ENCODE peak calls at places on chromosomes 6 and 20, in five cellular contexts. Y, A, F, O and B are unnamed samples.

GRCh38 chr6:28211840-28212509 is 13.1 kb upstream of the ZSCAN9 start:
- DNase-seq in Y (no peak), A (no peak), F (no peak), O (no peak), B (no peak)

GRCh38 chr20:17558154-17558940 is 11.5 kb upstream of the DSTN start:
- DNase-seq in Y (peak; percentile 85), A (peak; percentile 95), F (peak; percentile 94), O (no peak), B (peak; percentile 89)

GRCh38 chr20:51958636-51959542 is 156.6 kb upstream of the SALL4 start:
- DNase-seq in Y (no peak), A (peak; percentile 52), F (peak; percentile 37), O (no peak), B (no peak)

GRCh38 chr6:43665376-43665775 is 20.5 kb downstream of the RSPH9 start:
- DNase-seq in Y (no peak), A (peak; percentile 34), F (peak; percentile 29), O (no peak), B (peak; percentile 30)

GRCh38 chr20:50367104-50367674 is 143.0 kb upstream of the PTPN1 start:
- DNase-seq in Y (no peak), A (no peak), F (no peak), O (no peak), B (no peak)

GRCh38 chr6:28433119-28433518 is 10.2 kb downstream of the ZSCAN23 start:
- DNase-seq in Y (no peak), A (no peak), F (no peak), O (no peak), B (no peak)

GRCh38 chr20:8812818-8813217 is 256.1 kb upstream of the PLCB4 start:
- DNase-seq in Y (no peak), A (no peak), F (no peak), O (no peak), B (no peak)

GRCh38 chr6:80143312-80143960 is 37.0 kb downstream of the BCKDHB start:
- DNase-seq in Y (peak; percentile 81), A (peak; percentile 88), F (peak; percentile 94), O (no peak), B (peak; percentile 98)

GRCh38 chr20:31664696-31665354 is 27.1 kb downstream of the COX4I2 start:
- DNase-seq in Y (no peak), A (no peak), F (no peak), O (no peak), B (no peak)

GRCh38 chr6:104252276-104252675 is 607.4 kb downstream of the HACE1 start:
- DNase-seq in Y (peak; percentile 72), A (no peak), F (no peak), O (no peak), B (peak; percentile 33)

GRCh38 chr6:1771324-1771723 is 161.6 kb downstream of the FOXC1 start:
- DNase-seq in Y (peak; percentile 89), A (peak; percentile 51), F (peak; percentile 76), O (no peak), B (peak; percentile 78)

GRCh38 chr6:166955865-166956443 is 396 bp downstream of the RNASET2 start:
- DNase-seq in Y (peak; percentile 46), A (peak; percentile 43), F (no peak), O (no peak), B (no peak)

GRCh38 chr6:102670756-102671155 is 1277.2 kb downstream of the GRIK2 start:
- DNase-seq in Y (peak; percentile 3), A (no peak), F (no peak), O (no peak), B (no peak)

GRCh38 chr6:71367763-71368162 is 79.2 kb downstream of the OGFRL1 start:
- DNase-seq in Y (peak; percentile 63), A (no peak), F (no peak), O (no peak), B (no peak)

GRCh38 chr6:18656506-18656905 is 269.4 kb downstream of the RNF144B start:
- DNase-seq in Y (no peak), A (no peak), F (no peak), O (no peak), B (no peak)

GRCh38 chr6:85490516-85491248 is 40.8 kb downstream of the NT5E start:
- DNase-seq in Y (peak; percentile 74), A (peak; percentile 68), F (peak; percentile 43), O (no peak), B (peak; percentile 60)

GRCh38 chr6:138863331-138863730 is 67.4 kb downstream of the ECT2L start:
- DNase-seq in Y (no peak), A (no peak), F (no peak), O (no peak), B (no peak)

GRCh38 chr6:107221519-107221918 is 106.2 kb upstream of the BEND3 start:
- DNase-seq in Y (no peak), A (no peak), F (no peak), O (no peak), B (no peak)

GRCh38 chr6:84522135-84522535 is 242.3 kb downstream of the TBX18 start:
- DNase-seq in Y (peak; percentile 76), A (peak; percentile 96), F (peak; percentile 95), O (no peak), B (peak; percentile 88)

GRCh38 chr6:53347250-53347920 is 1.4 kb downstream of the ELOVL5 start:
- DNase-seq in Y (peak; percentile 72), A (peak; percentile 54), F (peak; percentile 29), O (no peak), B (peak; percentile 37)

GRCh38 chr6:53829698-53830221 is 35.0 kb downstream of the LRRC1 start:
- DNase-seq in Y (no peak), A (no peak), F (no peak), O (no peak), B (no peak)

GRCh38 chr6:100633096-100633766 is 168.5 kb upstream of the SIM1 start:
- DNase-seq in Y (peak; percentile 88), A (peak; percentile 87), F (peak; percentile 95), O (no peak), B (peak; percentile 77)

GRCh38 chr6:8499540-8499939 is 64.2 kb upstream of the SLC35B3 start:
- DNase-seq in Y (peak; percentile 48), A (no peak), F (no peak), O (no peak), B (peak; percentile 46)

GRCh38 chr6:36721369-36722140 is 23.9 kb downstream of the RAB44 start:
- DNase-seq in Y (no peak), A (no peak), F (no peak), O (no peak), B (no peak)

GRCh38 chr20:62584671-62585512 is 57.4 kb upstream of the SLCO4A1 start:
- DNase-seq in Y (no peak), A (no peak), F (no peak), O (no peak), B (no peak)

GRCh38 chr20:7926767-7927166 is 13.5 kb downstream of the HAO1 start:
- DNase-seq in Y (peak; percentile 56), A (peak; percentile 51), F (peak; percentile 78), O (no peak), B (peak; percentile 50)

GRCh38 chr6:25431642-25432307 is 152.6 kb downstream of the CARMIL1 start:
- DNase-seq in Y (no peak), A (no peak), F (no peak), O (no peak), B (no peak)

GRCh38 chr6:110518281-110518623 is 41.8 kb upstream of the SLC22A16 start:
- DNase-seq in Y (peak; percentile 31), A (no peak), F (peak; percentile 49), O (no peak), B (peak; percentile 45)

GRCh38 chr20:47241345-47241781 is 115.1 kb downstream of the ZMYND8 start:
- DNase-seq in Y (no peak), A (peak; percentile 97), F (peak; percentile 97), O (no peak), B (no peak)

GRCh38 chr6:52995913-52996685 is 1.0 kb upstream of the GSTA4 start:
- DNase-seq in Y (peak; percentile 83), A (peak; percentile 89), F (peak; percentile 90), O (no peak), B (peak; percentile 82)

GRCh38 chr6:22470454-22471368 is 98.7 kb upstream of the HDGFL1 start:
- DNase-seq in Y (peak; percentile 66), A (peak; percentile 72), F (peak; percentile 65), O (no peak), B (peak; percentile 81)
- TF ChIP-seq CTCF in Y (peak; percentile 48), A (peak; percentile 16), F (no peak), O (peak; percentile 54), B (peak; percentile 15)

GRCh38 chr6:68967549-68968300 is 332.6 kb downstream of the ADGRB3 start:
- DNase-seq in Y (peak; percentile 61), A (peak; percentile 26), F (peak; percentile 64), O (peak; percentile 72), B (peak; percentile 75)

GRCh38 chr6:68968301-68968649 is 333.2 kb downstream of the ADGRB3 start:
- DNase-seq in Y (no peak), A (no peak), F (no peak), O (no peak), B (no peak)
- TF ChIP-seq CTCF in Y (no peak), A (no peak), F (no peak), O (peak; percentile 9), B (no peak)

DNA sequence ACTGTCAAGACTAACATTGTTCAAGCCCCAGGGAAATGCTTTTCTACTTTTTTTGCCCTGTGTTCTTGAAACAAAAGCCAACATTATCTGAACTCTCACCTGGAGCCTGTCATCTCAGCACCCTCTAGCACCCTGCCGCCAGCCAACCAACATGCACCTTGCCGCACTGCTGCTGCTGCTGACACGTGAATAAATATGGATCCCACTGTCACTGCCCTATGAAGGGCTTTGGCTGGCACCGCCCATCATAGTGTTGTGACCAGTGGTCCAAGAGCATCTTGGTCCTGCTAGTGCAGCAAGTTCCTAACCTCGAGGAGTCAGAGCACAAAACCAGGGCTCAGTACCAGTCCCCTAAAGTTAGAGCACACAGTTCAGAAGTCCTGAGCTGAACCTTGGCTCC is 41.6 kb downstream of the CENPW start:
- DNase-seq in Y (no peak), A (no peak), F (no peak), O (no peak), B (no peak)
- TF ChIP-seq CTCF in Y (no peak), A (no peak), F (no peak), O (no peak), B (no peak)

DNA sequence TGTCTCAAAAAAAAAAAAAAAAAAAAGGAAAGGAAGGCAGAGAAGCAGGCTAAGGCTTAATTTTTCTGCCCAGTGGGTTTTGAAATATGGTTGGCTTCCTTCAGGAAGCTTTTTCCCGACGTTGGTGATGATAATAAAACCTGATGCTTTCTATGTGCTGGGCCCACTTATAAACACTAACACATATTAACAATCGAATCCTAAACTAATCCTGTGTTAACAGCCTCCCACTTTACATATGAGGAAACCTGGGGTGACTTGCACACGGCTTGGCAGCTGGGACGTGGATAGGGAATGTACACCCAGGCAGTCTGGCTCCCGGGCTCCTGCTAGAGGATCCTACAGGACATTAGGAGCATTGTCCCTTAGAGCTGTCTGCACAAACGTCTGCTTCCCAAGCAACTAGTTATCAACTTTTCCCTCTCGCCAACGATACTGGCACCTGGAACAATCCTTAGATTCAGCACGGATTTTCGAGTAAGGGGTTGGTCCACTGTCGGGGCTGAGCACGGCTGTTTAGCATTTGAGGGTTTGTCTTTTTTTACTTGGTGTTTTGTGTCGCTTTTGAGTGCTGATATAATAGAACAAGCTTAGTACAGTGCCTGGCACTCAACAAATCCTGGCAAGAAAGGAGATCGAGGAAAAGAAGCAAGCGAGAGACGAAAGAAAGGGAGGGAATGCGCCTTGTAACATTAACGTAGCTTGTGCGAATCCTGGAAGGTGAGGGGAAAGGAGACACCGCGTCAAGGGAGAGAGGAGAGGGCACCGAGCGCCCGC is 622 bp upstream of the KIZ start:
- DNase-seq in Y (peak; percentile 48), A (peak; percentile 43), F (peak; percentile 55), O (no peak), B (peak; percentile 57)
- TF ChIP-seq CTCF in Y (peak; percentile 35), A (no peak), F (peak; percentile 11), O (peak; percentile 43), B (no peak)

GRCh38 chr6:143536866-143537691 is 25.6 kb upstream of the FUCA2 start:
- DNase-seq in Y (peak; percentile 68), A (peak; percentile 54), F (peak; percentile 50), O (peak; percentile 75), B (peak; percentile 67)
- TF ChIP-seq CTCF in Y (peak; percentile 59), A (peak; percentile 57), F (peak; percentile 68), O (peak; percentile 56), B (peak; percentile 46)